ENCODE peak calls at places on chromosomes 12 and 14, in eight cellular contexts. Q is mesothelial cell of epicardium, J is astrocyte of the spinal cord, Y is hepatocyte, F is foreskin fibroblast, R is RWPE1, M is left lung, G is fibroblast of mammary gland. Z is an unnamed sample.

GRCh38 chr12:95940514-95940913 is 1.9 kb downstream of the CCDC38 start:
- DNase-seq in Q (no peak), J (no peak), Y (no peak), F (no peak), R (no peak), M (no peak), G (no peak), Z (no peak)

GRCh38 chr12:88743946-88744685 is 163.8 kb upstream of the KITLG start:
- DNase-seq in Q (no peak), J (no peak), Y (no peak), F (no peak), R (no peak), M (no peak), G (no peak), Z (no peak)

GRCh38 chr14:55160989-55161388 is 30.4 kb downstream of the DLGAP5 start:
- DNase-seq in Q (no peak), J (peak), Y (peak), F (peak), R (peak), M (no peak), G (peak), Z (no peak)

GRCh38 chr14:104514156-104514848 is 65.3 kb upstream of the C14orf180 start:
- DNase-seq in Q (no peak), J (no peak), Y (no peak), F (no peak), R (no peak), M (no peak), G (no peak), Z (no peak)

GRCh38 chr12:3718100-3718499 is 34.8 kb downstream of the CRACR2A start:
- DNase-seq in Q (no peak), J (no peak), Y (no peak), F (no peak), R (no peak), M (peak), G (no peak), Z (no peak)

GRCh38 chr14:22814945-22815713 is at the start of gene SLC7A7:
- DNase-seq in Q (no peak), J (no peak), Y (peak), F (peak), R (no peak), M (no peak), G (no peak), Z (no peak)

GRCh38 chr12:84912191-84913142 is at the start of gene SLC6A15:
- DNase-seq in Q (peak), J (peak), Y (peak), F (peak), R (peak), M (peak), G (peak), Z (no peak)

GRCh38 chr12:24911284-24911791 is 37.6 kb downstream of the BCAT1 start:
- DNase-seq in Q (no peak), J (peak), Y (peak), F (peak), R (no peak), M (no peak), G (peak), Z (no peak)

GRCh38 chr12:109291531-109292341 is 17.3 kb downstream of the FOXN4 start:
- DNase-seq in Q (peak), J (peak), Y (peak), F (peak), R (no peak), M (no peak), G (peak), Z (no peak)

GRCh38 chr12:131759176-131759575 is 48.3 kb downstream of the SFSWAP start:
- DNase-seq in Q (no peak), J (peak), Y (no peak), F (peak), R (no peak), M (no peak), G (no peak), Z (no peak)

GRCh38 chr12:112901271-112901670 is 5.5 kb upstream of the OAS1 start:
- DNase-seq in Q (no peak), J (no peak), Y (no peak), F (no peak), R (no peak), M (no peak), G (no peak), Z (no peak)

GRCh38 chr12:70664463-70664862 is 27.2 kb upstream of the PTPRB start:
- DNase-seq in Q (no peak), J (peak), Y (no peak), F (no peak), R (no peak), M (no peak), G (no peak), Z (no peak)

GRCh38 chr14:24360281-24360680 is 7.7 kb upstream of the NFATC4 start:
- DNase-seq in Q (no peak), J (no peak), Y (no peak), F (no peak), R (no peak), M (no peak), G (no peak), Z (no peak)

GRCh38 chr14:20679907-20680306 is 4.5 kb upstream of the RNASE4 start:
- DNase-seq in Q (no peak), J (peak), Y (peak), F (peak), R (peak), M (peak), G (peak), Z (no peak)

GRCh38 chr12:22518067-22518719 is 26.1 kb downstream of the C2CD5 start:
- DNase-seq in Q (no peak), J (peak), Y (no peak), F (no peak), R (peak), M (no peak), G (peak), Z (no peak)

GRCh38 chr12:130356222-130356621 is 18.5 kb downstream of the PIWIL1 start:
- DNase-seq in Q (no peak), J (no peak), Y (no peak), F (no peak), R (no peak), M (no peak), G (no peak), Z (no peak)

GRCh38 chr12:105025890-105026289 is 39.8 kb downstream of the NOPCHAP1 start:
- DNase-seq in Q (no peak), J (peak), Y (peak), F (peak), R (no peak), M (no peak), G (peak), Z (no peak)

DNA sequence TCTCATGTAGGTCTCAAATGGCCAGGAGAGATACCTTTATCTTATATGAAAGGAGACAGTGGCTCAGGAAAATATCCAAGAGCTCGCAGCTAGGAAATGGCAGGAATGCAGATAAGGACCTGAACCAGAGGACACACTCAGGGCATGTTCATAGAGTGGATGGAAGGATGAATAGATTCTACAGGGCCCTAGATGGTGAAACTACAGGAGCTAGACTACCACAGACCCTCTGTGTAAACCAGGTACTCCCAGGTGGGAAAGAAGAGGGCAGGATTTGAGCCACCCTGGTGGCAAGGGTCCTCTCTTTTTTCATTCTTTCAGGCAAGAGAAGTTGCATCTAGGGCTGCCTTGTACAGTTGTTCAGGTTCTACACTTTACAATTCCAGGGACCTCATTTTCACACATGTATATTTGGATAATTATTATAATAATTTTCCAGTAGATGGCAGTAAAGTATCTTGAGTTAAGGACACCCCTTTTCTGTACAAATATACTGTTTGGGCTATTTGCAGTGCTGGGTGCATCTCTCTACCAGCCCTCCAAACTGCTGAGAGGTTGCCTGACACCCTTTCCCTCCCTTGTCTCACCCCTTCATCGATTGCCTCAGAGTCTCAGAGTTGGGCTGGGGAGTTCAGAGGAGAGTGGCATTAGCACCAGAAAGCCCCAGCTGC is 10.5 kb upstream of the ZDHHC22 start:
- DNase-seq in Q (no peak), J (no peak), Y (no peak), F (peak), R (peak), M (no peak), G (peak), Z (no peak)
- TF ChIP-seq CTCF in Q (no peak), J (no peak), Y (peak), F (no peak), R (peak), M (no peak), G (peak), Z (peak)

DNA sequence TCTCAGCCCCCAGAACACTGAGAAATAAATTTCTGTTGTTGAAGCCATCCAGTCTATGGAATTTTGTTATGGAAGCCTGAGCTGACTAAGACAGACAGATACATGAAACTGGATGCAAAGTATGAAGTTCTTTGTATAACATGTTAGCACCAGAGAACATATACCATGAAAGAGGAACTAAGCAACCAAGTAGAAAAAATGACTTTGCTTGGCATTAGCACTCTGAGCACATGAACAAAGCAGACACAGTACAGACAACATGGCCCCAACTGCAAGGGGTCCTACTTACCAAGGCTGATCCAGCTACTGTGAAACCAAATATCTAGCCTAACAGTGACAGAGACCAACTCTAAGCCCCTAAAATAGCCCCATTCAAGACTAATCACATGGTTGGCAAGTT is 13.8 kb downstream of the EXOC5 start:
- DNase-seq in Q (no peak), J (no peak), Y (no peak), F (no peak), R (no peak), M (no peak), G (no peak), Z (no peak)
- TF ChIP-seq CTCF in Q (no peak), J (no peak), Y (no peak), F (no peak), R (no peak), M (no peak), G (no peak), Z (no peak)

GRCh38 chr14:27506272-27506671 is 908.4 kb upstream of the NOVA1 start:
- DNase-seq in Q (no peak), J (no peak), Y (no peak), F (no peak), R (no peak), M (peak), G (no peak), Z (no peak)
- TF ChIP-seq CTCF in Q (no peak), J (no peak), Y (no peak), F (no peak), R (no peak), M (no peak), G (no peak), Z (no peak)

GRCh38 chr14:59570122-59570521 is 6.5 kb downstream of the CCDC175 start:
- DNase-seq in Q (no peak), J (no peak), Y (peak), F (no peak), R (no peak), M (no peak), G (no peak), Z (no peak)
- TF ChIP-seq CTCF in Q (no peak), J (peak), Y (peak), F (no peak), R (no peak), M (no peak), G (no peak), Z (no peak)

GRCh38 chr14:53946404-53947400 is 9.9 kb downstream of the BMP4 start:
- DNase-seq in Q (peak), J (peak), Y (peak), F (no peak), R (no peak), M (peak), G (no peak), Z (no peak)
- TF ChIP-seq CTCF in Q (no peak), J (no peak), Y (peak), F (no peak), R (no peak), M (no peak), G (no peak), Z (no peak)

GRCh38 chr12:53482626-53483165 is 16.6 kb downstream of the MAP3K12 start:
- DNase-seq in Q (no peak), J (no peak), Y (no peak), F (no peak), R (no peak), M (no peak), G (no peak), Z (no peak)

GRCh38 chr12:53480425-53481107 is 18.7 kb downstream of the MAP3K12 start:
- DNase-seq in Q (no peak), J (no peak), Y (no peak), F (no peak), R (no peak), M (no peak), G (no peak), Z (no peak)

GRCh38 chr12:53483225-53483978 is 15.9 kb downstream of the MAP3K12 start:
- DNase-seq in Q (no peak), J (no peak), Y (no peak), F (no peak), R (no peak), M (no peak), G (no peak), Z (no peak)

GRCh38 chr12:53481108-53481442 is 18.2 kb downstream of the MAP3K12 start:
- DNase-seq in Q (no peak), J (no peak), Y (no peak), F (no peak), R (no peak), M (no peak), G (no peak), Z (no peak)

GRCh38 chr12:53481957-53482586 is 17.2 kb downstream of the MAP3K12 start:
- DNase-seq in Q (no peak), J (no peak), Y (peak), F (no peak), R (no peak), M (no peak), G (no peak), Z (no peak)
- TF ChIP-seq CTCF in Q (peak), J (peak), Y (no peak), F (peak), R (no peak), M (no peak), G (peak), Z (no peak)

DNA sequence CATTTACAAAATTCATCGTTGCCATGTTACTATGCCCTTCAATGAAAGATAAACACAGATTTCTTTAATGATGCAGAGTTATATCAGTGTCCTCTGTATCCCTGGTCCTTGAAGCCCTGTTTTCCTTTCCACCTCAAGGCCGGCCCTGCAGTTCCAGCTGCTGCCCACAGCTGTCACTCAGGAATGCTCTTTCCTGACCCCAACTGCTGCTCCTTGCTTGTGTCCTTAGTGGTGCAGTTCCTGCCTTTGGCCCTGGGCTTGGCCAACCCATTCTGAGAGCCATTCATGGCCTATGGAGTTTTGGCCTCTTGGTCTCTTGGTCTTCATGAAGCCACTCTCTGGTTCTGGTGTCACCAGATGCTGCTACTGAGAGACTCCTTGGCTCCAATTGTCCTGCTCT is 93.1 kb downstream of the GAS2L3 start:
- DNase-seq in Q (no peak), J (no peak), Y (no peak), F (no peak), R (no peak), M (no peak), G (no peak), Z (no peak)
- TF ChIP-seq CTCF in Q (no peak), J (no peak), Y (no peak), F (no peak), R (no peak), M (no peak), G (no peak), Z (no peak)

DNA sequence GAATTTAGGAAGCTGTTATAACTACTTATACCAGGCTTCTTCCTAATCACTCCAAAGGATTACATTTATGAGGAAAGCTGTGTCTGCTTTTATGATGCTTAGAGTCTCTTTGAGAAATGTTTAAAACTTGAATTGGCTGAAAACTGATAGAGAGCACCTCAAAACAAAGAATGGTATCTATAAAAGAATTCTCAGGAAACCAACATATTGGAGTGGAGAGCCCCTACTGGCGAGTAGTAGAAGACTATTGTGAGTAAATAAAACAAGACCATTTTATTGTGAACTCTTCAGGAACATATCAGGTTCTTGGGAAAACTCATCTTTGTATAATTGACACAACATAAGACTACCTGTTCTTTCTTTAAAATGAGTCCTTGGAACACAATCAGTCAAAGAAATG is 578.6 kb downstream of the RERGL start:
- DNase-seq in Q (no peak), J (no peak), Y (no peak), F (no peak), R (peak), M (no peak), G (no peak), Z (no peak)
- TF ChIP-seq CTCF in Q (no peak), J (no peak), Y (peak), F (no peak), R (no peak), M (no peak), G (no peak), Z (no peak)

DNA sequence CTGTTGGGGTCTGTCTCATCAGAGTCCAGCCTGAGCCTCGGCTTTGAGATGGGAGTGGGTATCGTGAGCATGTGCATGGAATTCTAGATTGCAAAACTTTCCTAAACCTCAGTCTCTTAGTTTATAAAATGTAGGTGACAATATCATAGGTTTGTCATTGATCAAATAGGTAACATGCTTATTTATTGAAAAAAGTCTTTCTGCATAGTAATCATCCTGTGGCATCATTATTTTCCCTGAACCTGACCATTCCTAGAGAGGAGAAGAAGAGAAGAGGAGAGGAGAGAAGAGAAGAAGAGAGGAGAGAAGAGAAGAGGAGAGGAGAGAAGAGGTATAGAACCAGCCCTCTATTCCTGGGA is 4.1 kb downstream of the SMIM41 start:
- DNase-seq in Q (no peak), J (no peak), Y (no peak), F (no peak), R (no peak), M (no peak), G (no peak), Z (no peak)
- TF ChIP-seq CTCF in Q (no peak), J (no peak), Y (no peak), F (no peak), R (no peak), M (no peak), G (no peak), Z (no peak)

GRCh38 chr14:77458249-77458950 is 507 bp downstream of the AHSA1 start:
- DNase-seq in Q (peak), J (peak), Y (peak), F (peak), R (peak), M (no peak), G (peak), Z (no peak)

GRCh38 chr14:77455966-77456640 is 1.3 kb downstream of the VIPAS39 start:
- DNase-seq in Q (no peak), J (no peak), Y (no peak), F (no peak), R (no peak), M (no peak), G (no peak), Z (no peak)

GRCh38 chr14:77457115-77457521 is 283 bp downstream of the VIPAS39 start:
- DNase-seq in Q (no peak), J (no peak), Y (no peak), F (no peak), R (peak), M (no peak), G (peak), Z (no peak)

GRCh38 chr14:77457522-77458248 is at the start of the genes AHSA1 and VIPAS39:
- DNase-seq in Q (peak), J (peak), Y (peak), F (peak), R (peak), M (peak), G (peak), Z (peak)

GRCh38 chr14:77459072-77459723 is 1.3 kb downstream of the AHSA1 start:
- DNase-seq in Q (peak), J (peak), Y (peak), F (peak), R (peak), M (no peak), G (peak), Z (no peak)
- TF ChIP-seq CTCF in Q (peak), J (peak), Y (peak), F (peak), R (peak), M (peak), G (peak), Z (peak)